ENCODE peak calls at places on chromosomes 4 and X, in nine cellular contexts. One of them, this sample, is unnamed.

GRCh38 chrX:66046612-66047235 is 6.8 kb upstream of the VSIG4 start:
- DNase-seq in BE2C: no peak
- DNase-seq in HCEC 1CT: no peak
- DNase-seq in thoracic aorta: no peak
- DNase-seq in AG10803: no peak
- DNase-seq in colonic mucosa: no peak
- DNase-seq in sciatic nerve: no peak
- DNase-seq in ACHN: no peak
- DNase-seq in retinal pigment epithelial cell: no peak
- DNase-seq in this sample: no peak

GRCh38 chrX:104324871-104325585 is 70.3 kb upstream of the ESX1 start:
- DNase-seq in BE2C: no peak
- DNase-seq in HCEC 1CT: peak
- DNase-seq in thoracic aorta: no peak
- DNase-seq in AG10803: no peak
- DNase-seq in colonic mucosa: no peak
- DNase-seq in sciatic nerve: no peak
- DNase-seq in ACHN: no peak
- DNase-seq in retinal pigment epithelial cell: no peak
- DNase-seq in this sample: no peak

GRCh38 chr4:56619160-56619559 is 61.9 kb downstream of the HOPX start:
- DNase-seq in BE2C: no peak
- DNase-seq in HCEC 1CT: peak
- DNase-seq in thoracic aorta: no peak
- DNase-seq in AG10803: no peak
- DNase-seq in colonic mucosa: no peak
- DNase-seq in sciatic nerve: no peak
- DNase-seq in ACHN: no peak
- DNase-seq in retinal pigment epithelial cell: no peak
- DNase-seq in this sample: no peak

GRCh38 chr4:67288964-67289363 is 256.3 kb downstream of the CENPC start:
- DNase-seq in BE2C: peak
- DNase-seq in HCEC 1CT: no peak
- DNase-seq in thoracic aorta: no peak
- DNase-seq in AG10803: no peak
- DNase-seq in colonic mucosa: no peak
- DNase-seq in sciatic nerve: no peak
- DNase-seq in ACHN: peak
- DNase-seq in retinal pigment epithelial cell: no peak
- DNase-seq in this sample: no peak

GRCh38 chrX:133365886-133366611 is 49.2 kb downstream of the GPC4 start:
- DNase-seq in BE2C: no peak
- DNase-seq in HCEC 1CT: no peak
- DNase-seq in thoracic aorta: no peak
- DNase-seq in AG10803: peak
- DNase-seq in colonic mucosa: no peak
- DNase-seq in sciatic nerve: no peak
- DNase-seq in ACHN: no peak
- DNase-seq in retinal pigment epithelial cell: no peak
- DNase-seq in this sample: no peak

GRCh38 chr4:73734405-73735070 is 5.8 kb upstream of the CXCL8 start:
- DNase-seq in BE2C: no peak
- DNase-seq in HCEC 1CT: peak
- DNase-seq in thoracic aorta: no peak
- DNase-seq in AG10803: peak
- DNase-seq in colonic mucosa: no peak
- DNase-seq in sciatic nerve: no peak
- DNase-seq in ACHN: no peak
- DNase-seq in retinal pigment epithelial cell: no peak
- DNase-seq in this sample: no peak

GRCh38 chrX:39336709-39337294 is 535.5 kb downstream of the MID1IP1 start:
- DNase-seq in BE2C: no peak
- DNase-seq in HCEC 1CT: no peak
- DNase-seq in thoracic aorta: no peak
- DNase-seq in AG10803: no peak
- DNase-seq in colonic mucosa: no peak
- DNase-seq in sciatic nerve: no peak
- DNase-seq in ACHN: no peak
- DNase-seq in retinal pigment epithelial cell: no peak
- DNase-seq in this sample: peak

GRCh38 chr4:110287130-110287529 is 88.7 kb upstream of the ELOVL6 start:
- DNase-seq in BE2C: no peak
- DNase-seq in HCEC 1CT: peak
- DNase-seq in thoracic aorta: no peak
- DNase-seq in AG10803: peak
- DNase-seq in colonic mucosa: no peak
- DNase-seq in sciatic nerve: no peak
- DNase-seq in ACHN: peak
- DNase-seq in retinal pigment epithelial cell: no peak
- DNase-seq in this sample: no peak

GRCh38 chrX:133258481-133258880 is 40.3 kb upstream of the TFDP3 start:
- DNase-seq in BE2C: no peak
- DNase-seq in HCEC 1CT: no peak
- DNase-seq in thoracic aorta: no peak
- DNase-seq in AG10803: peak
- DNase-seq in colonic mucosa: no peak
- DNase-seq in sciatic nerve: no peak
- DNase-seq in ACHN: no peak
- DNase-seq in retinal pigment epithelial cell: peak
- DNase-seq in this sample: no peak

GRCh38 chr4:2924765-2925301 is 38.4 kb downstream of the NOP14 start:
- DNase-seq in BE2C: no peak
- DNase-seq in HCEC 1CT: no peak
- DNase-seq in thoracic aorta: no peak
- DNase-seq in AG10803: no peak
- DNase-seq in colonic mucosa: no peak
- DNase-seq in sciatic nerve: no peak
- DNase-seq in ACHN: no peak
- DNase-seq in retinal pigment epithelial cell: no peak
- DNase-seq in this sample: no peak

GRCh38 chr4:147361726-147362125 is 119.2 kb upstream of the EDNRA start:
- DNase-seq in BE2C: peak
- DNase-seq in HCEC 1CT: peak
- DNase-seq in thoracic aorta: no peak
- DNase-seq in AG10803: peak
- DNase-seq in colonic mucosa: peak
- DNase-seq in sciatic nerve: peak
- DNase-seq in ACHN: no peak
- DNase-seq in retinal pigment epithelial cell: peak
- DNase-seq in this sample: no peak

GRCh38 chr4:5724377-5724776 is 13.4 kb downstream of the EVC start:
- DNase-seq in BE2C: no peak
- DNase-seq in HCEC 1CT: peak
- DNase-seq in thoracic aorta: no peak
- DNase-seq in AG10803: no peak
- DNase-seq in colonic mucosa: no peak
- DNase-seq in sciatic nerve: no peak
- DNase-seq in ACHN: peak
- DNase-seq in retinal pigment epithelial cell: no peak
- DNase-seq in this sample: no peak

GRCh38 chr4:139734201-139734874 is 68.7 kb downstream of the MGST2 start:
- DNase-seq in BE2C: no peak
- DNase-seq in HCEC 1CT: peak
- DNase-seq in thoracic aorta: no peak
- DNase-seq in AG10803: peak
- DNase-seq in colonic mucosa: no peak
- DNase-seq in sciatic nerve: no peak
- DNase-seq in ACHN: no peak
- DNase-seq in retinal pigment epithelial cell: no peak
- DNase-seq in this sample: peak

GRCh38 chr4:76061977-76062376 is 12.5 kb upstream of the ART3 start:
- DNase-seq in BE2C: no peak
- DNase-seq in HCEC 1CT: no peak
- DNase-seq in thoracic aorta: no peak
- DNase-seq in AG10803: no peak
- DNase-seq in colonic mucosa: no peak
- DNase-seq in sciatic nerve: no peak
- DNase-seq in ACHN: no peak
- DNase-seq in retinal pigment epithelial cell: no peak
- DNase-seq in this sample: no peak

GRCh38 chrX:151801980-151802379 is 67.4 kb downstream of the CNGA2 start:
- DNase-seq in BE2C: no peak
- DNase-seq in HCEC 1CT: no peak
- DNase-seq in thoracic aorta: no peak
- DNase-seq in AG10803: no peak
- DNase-seq in colonic mucosa: no peak
- DNase-seq in sciatic nerve: no peak
- DNase-seq in ACHN: peak
- DNase-seq in retinal pigment epithelial cell: no peak
- DNase-seq in this sample: no peak

GRCh38 chr4:78297075-78297815 is 240.1 kb downstream of the FRAS1 start:
- DNase-seq in BE2C: no peak
- DNase-seq in HCEC 1CT: no peak
- DNase-seq in thoracic aorta: no peak
- DNase-seq in AG10803: peak
- DNase-seq in colonic mucosa: no peak
- DNase-seq in sciatic nerve: no peak
- DNase-seq in ACHN: no peak
- DNase-seq in retinal pigment epithelial cell: no peak
- DNase-seq in this sample: no peak

GRCh38 chr4:134324179-134324578 is 122.6 kb upstream of the PABPC4L start:
- DNase-seq in BE2C: no peak
- DNase-seq in HCEC 1CT: no peak
- DNase-seq in thoracic aorta: no peak
- DNase-seq in AG10803: no peak
- DNase-seq in colonic mucosa: no peak
- DNase-seq in sciatic nerve: no peak
- DNase-seq in ACHN: no peak
- DNase-seq in retinal pigment epithelial cell: no peak
- DNase-seq in this sample: no peak

GRCh38 chr4:111959202-111959601 is 186.1 kb upstream of the FAM241A start:
- DNase-seq in BE2C: no peak
- DNase-seq in HCEC 1CT: peak
- DNase-seq in thoracic aorta: no peak
- DNase-seq in AG10803: peak
- DNase-seq in colonic mucosa: peak
- DNase-seq in sciatic nerve: no peak
- DNase-seq in ACHN: no peak
- DNase-seq in retinal pigment epithelial cell: no peak
- DNase-seq in this sample: no peak

GRCh38 chr4:56139241-56139827 is 190.6 kb downstream of the CEP135 start:
- DNase-seq in BE2C: no peak
- DNase-seq in HCEC 1CT: no peak
- DNase-seq in thoracic aorta: no peak
- DNase-seq in AG10803: peak
- DNase-seq in colonic mucosa: no peak
- DNase-seq in sciatic nerve: no peak
- DNase-seq in ACHN: no peak
- DNase-seq in retinal pigment epithelial cell: no peak
- DNase-seq in this sample: no peak

GRCh38 chrX:30663317-30663716 is 10.1 kb downstream of the GK start:
- DNase-seq in BE2C: no peak
- DNase-seq in HCEC 1CT: no peak
- DNase-seq in thoracic aorta: no peak
- DNase-seq in AG10803: no peak
- DNase-seq in colonic mucosa: no peak
- DNase-seq in sciatic nerve: no peak
- DNase-seq in ACHN: no peak
- DNase-seq in retinal pigment epithelial cell: no peak
- DNase-seq in this sample: no peak

GRCh38 chrX:13432376-13432775 is 112.5 kb upstream of the ATXN3L start:
- DNase-seq in BE2C: no peak
- DNase-seq in HCEC 1CT: peak
- DNase-seq in thoracic aorta: peak
- DNase-seq in AG10803: peak
- DNase-seq in colonic mucosa: no peak
- DNase-seq in sciatic nerve: no peak
- DNase-seq in ACHN: peak
- DNase-seq in retinal pigment epithelial cell: peak
- DNase-seq in this sample: peak

This sample was measured in sigmoid colon.